ENCODE peak calls at places on chromosome 3, in six cellular contexts. A is mammary epithelial cell, T is B cell, H is tibial artery, F is posterior cingulate gyrus, U is nephron progenitor cell. Y is an unnamed sample.
A peak's percentile ranks its signal among the peaks of the same experiment; 100 is the strongest.

GRCh38 chr3:129620828-129621605 is 14.5 kb upstream of the PLXND1 start:
- DNase-seq in A (no peak), T (no peak), H (no peak), F (no peak), U (no peak), Y (no peak)

GRCh38 chr3:83946554-83946953 is 1012.2 kb upstream of the CADM2 start:
- DNase-seq in A (no peak), T (no peak), H (no peak), F (no peak), U (no peak), Y (peak; percentile 52)

GRCh38 chr3:50194903-50195500 is 3.6 kb downstream of the GNAT1 start:
- DNase-seq in A (no peak), T (no peak), H (no peak), F (no peak), U (no peak), Y (peak; percentile 21)

GRCh38 chr3:129305592-129306091 is 27.0 kb downstream of the HMCES start:
- DNase-seq in A (peak; percentile 99), T (peak; percentile 58), H (peak; percentile 96), F (peak; percentile 49), U (peak; percentile 91), Y (no peak)

GRCh38 chr3:51967384-51968174 is at the start of gene PCBP4:
- DNase-seq in A (no peak), T (no peak), H (peak; percentile 87), F (peak; percentile 81), U (peak; percentile 76), Y (peak; percentile 64)

GRCh38 chr3:14947105-14947885 is at the start of gene NR2C2:
- DNase-seq in A (peak; percentile 83), T (peak; percentile 89), H (peak; percentile 94), F (peak; percentile 86), U (peak; percentile 85), Y (peak; percentile 88)

GRCh38 chr3:195883160-195883559 is 25.2 kb downstream of the TNK2 start:
- DNase-seq in A (no peak), T (peak; percentile 18), H (no peak), F (no peak), U (no peak), Y (no peak)

GRCh38 chr3:126354776-126355175 is 2.4 kb downstream of the KLF15 start:
- DNase-seq in A (no peak), T (no peak), H (peak; percentile 66), F (no peak), U (no peak), Y (no peak)

GRCh38 chr3:27758083-27758482 is 36.0 kb upstream of the EOMES start:
- DNase-seq in A (peak; percentile 95), T (no peak), H (no peak), F (no peak), U (no peak), Y (peak; percentile 88)

GRCh38 chr3:64104691-64105101 is 81.4 kb upstream of the PSMD6 start:
- DNase-seq in A (peak; percentile 96), T (no peak), H (no peak), F (no peak), U (no peak), Y (peak; percentile 82)

GRCh38 chr3:132486086-132486485 is 68.8 kb downstream of the DNAJC13 start:
- DNase-seq in A (no peak), T (no peak), H (no peak), F (no peak), U (no peak), Y (no peak)

GRCh38 chr3:107065094-107065861 is 312.0 kb upstream of the CCDC54 start:
- DNase-seq in A (no peak), T (no peak), H (peak; percentile 62), F (peak; percentile 12), U (no peak), Y (peak; percentile 10)

GRCh38 chr3:45896956-45897355 is 10.6 kb downstream of the CCR9 start:
- DNase-seq in A (peak; percentile 57), T (no peak), H (no peak), F (no peak), U (no peak), Y (peak; percentile 38)